ENCODE peak calls at places on chromosomes 7 and 10, in five cellular contexts. O, E, I, M and Y are unnamed samples.
A peak's percentile ranks its signal among the peaks of the same experiment; 100 is the strongest.

GRCh38 chr10:49761789-49762565 is at the start of gene OGDHL:
- DNase-seq in M (peak; percentile 23), I (no peak), E (peak; percentile 61), O (peak; percentile 68), Y (peak; percentile 79)

GRCh38 chr10:22259280-22259679 is 41.5 kb upstream of the EBLN1 start:
- DNase-seq in O (peak; percentile 11), M (no peak), I (no peak), E (no peak), Y (no peak)

GRCh38 chr10:18618995-18619394 is 32.4 kb downstream of the NSUN6 start:
- DNase-seq in M (peak; percentile 23), O (no peak), E (no peak), I (no peak), Y (no peak)

GRCh38 chr10:106481598-106481997 is 682.9 kb downstream of the SORCS1 start:
- DNase-seq in E (no peak), M (no peak), O (no peak), I (no peak), Y (no peak)

GRCh38 chr7:98802088-98802780 is 67.6 kb downstream of the TMEM130 start:
- DNase-seq in E (no peak), M (peak; percentile 63), I (peak; percentile 91), O (no peak), Y (peak; percentile 30)

GRCh38 chr10:44628921-44629320 is 244.0 kb upstream of the CXCL12 start:
- DNase-seq in E (no peak), O (no peak), M (no peak), I (no peak), Y (no peak)

GRCh38 chr7:81162771-81163525 is 244.1 kb upstream of the SEMA3C start:
- DNase-seq in I (no peak), E (no peak), M (no peak), O (no peak), Y (no peak)

GRCh38 chr7:21869785-21870402 is 75.8 kb downstream of the CDCA7L start:
- DNase-seq in O (no peak), M (no peak), E (no peak), I (no peak), Y (no peak)

GRCh38 chr10:93461124-93461806 is 20.9 kb downstream of the MYOF start:
- DNase-seq in E (no peak), I (no peak), M (no peak), O (no peak), Y (no peak)

GRCh38 chr10:45000138-45000763 is 472 bp upstream of the ZNF22 start:
- DNase-seq in E (no peak), O (no peak), I (peak; percentile 90), M (peak; percentile 92), Y (no peak)

GRCh38 chr7:140404565-140405080 is 765 bp downstream of the RAB19 start:
- DNase-seq in M (no peak), E (no peak), O (no peak), I (no peak), Y (no peak)

GRCh38 chr10:43867667-43868361 is 219.1 kb upstream of the ZNF32 start:
- DNase-seq in E (peak; percentile 80), O (no peak), I (no peak), M (no peak), Y (no peak)

GRCh38 chr10:37816290-37816689 is 41.1 kb downstream of the ZNF248 start:
- DNase-seq in I (no peak), E (no peak), O (no peak), M (no peak), Y (no peak)

GRCh38 chr7:99625321-99625720 is 8.6 kb downstream of the ZSCAN25 start:
- DNase-seq in O (no peak), M (no peak), E (no peak), I (no peak), Y (no peak)

GRCh38 chr7:30226593-30227268 is 57.7 kb upstream of the ZNRF2 start:
- DNase-seq in M (no peak), E (no peak), O (peak; percentile 77), I (no peak), Y (no peak)

GRCh38 chr7:137871173-137871915 is 24.6 kb upstream of the DGKI start:
- DNase-seq in E (no peak), O (no peak), I (no peak), M (no peak), Y (no peak)

GRCh38 chr10:3931901-3932300 is 146.9 kb upstream of the KLF6 start:
- DNase-seq in E (no peak), O (no peak), I (no peak), M (no peak), Y (no peak)

GRCh38 chr7:39504963-39505362 is 61.2 kb upstream of the YAE1 start:
- DNase-seq in I (no peak), M (peak; percentile 7), O (no peak), E (peak; percentile 66), Y (no peak)

GRCh38 chr7:106101726-106102125 is 10.4 kb downstream of the SYPL1 start:
- DNase-seq in M (no peak), E (no peak), I (no peak), O (no peak), Y (no peak)

GRCh38 chr10:76311752-76312699 is 880.6 kb downstream of the LRMDA start:
- DNase-seq in M (no peak), E (peak; percentile 35), I (no peak), O (peak; percentile 67), Y (no peak)

GRCh38 chr10:11164806-11165590 is 147.3 kb downstream of the CELF2 start:
- DNase-seq in M (peak; percentile 72), I (peak; percentile 83), O (no peak), E (peak; percentile 6), Y (peak; percentile 79)

GRCh38 chr7:82442492-82443043 is 1.0 kb downstream of the CACNA2D1 start:
- DNase-seq in E (no peak), M (peak; percentile 11), I (no peak), O (peak; percentile 32), Y (no peak)

GRCh38 chr7:22724861-22725260 is 2.1 kb upstream of the IL6 start:
- DNase-seq in M (no peak), E (no peak), I (no peak), O (no peak), Y (no peak)